ENCODE peak calls at places on chromosomes 5 and 9, in five cellular contexts. A, R, J, T and V are unnamed samples.

GRCh38 chr5:66323142-66323890 is 179.2 kb downstream of the SREK1 start:
- DNase-seq in A (no peak), T (no peak), R (no peak), J (peak; percentile 72), V (no peak)

GRCh38 chr5:99061711-99062110 is 132.9 kb upstream of the CHD1 start:
- DNase-seq in J (no peak), R (no peak), A (no peak), T (no peak), V (no peak)

GRCh38 chr5:34043099-34043876 is at the start of gene C1QTNF3:
- DNase-seq in A (no peak), R (no peak), J (no peak), T (no peak), V (no peak)

GRCh38 chr9:75855509-75855908 is 35.0 kb upstream of the PCSK5 start:
- DNase-seq in T (peak; percentile 18), R (no peak), J (no peak), A (no peak), V (no peak)

GRCh38 chr5:131382407-131383395 is 118.8 kb downstream of the CDC42SE2 start:
- DNase-seq in A (peak; percentile 71), R (peak; percentile 70), T (no peak), J (peak; percentile 64), V (no peak)

GRCh38 chr5:153860482-153860881 is 178.2 kb downstream of the FAM114A2 start:
- DNase-seq in J (no peak), T (no peak), R (no peak), A (no peak), V (no peak)

GRCh38 chr9:86575825-86576488 is 221.7 kb upstream of the TUT7 start:
- DNase-seq in T (no peak), J (no peak), A (no peak), R (no peak), V (no peak)

GRCh38 chr9:73116030-73116429 is 35.6 kb upstream of the ANXA1 start:
- DNase-seq in R (no peak), J (no peak), A (no peak), T (no peak), V (no peak)

GRCh38 chr9:86639287-86639686 is 285.1 kb upstream of the TUT7 start:
- DNase-seq in R (no peak), J (no peak), A (no peak), T (no peak), V (no peak)

GRCh38 chr9:133730994-133731715 is 7.0 kb downstream of the SARDH start:
- DNase-seq in T (no peak), J (no peak), R (no peak), A (no peak), V (peak; percentile 37)

GRCh38 chr9:14347408-14348224 is 33.7 kb upstream of the NFIB start:
- DNase-seq in T (peak; percentile 28), J (peak; percentile 9), R (peak; percentile 52), A (no peak), V (no peak)

GRCh38 chr9:14350766-14351165 is 36.8 kb upstream of the NFIB start:
- DNase-seq in A (no peak), T (no peak), R (no peak), J (peak; percentile 15), V (no peak)

GRCh38 chr9:14349818-14350333 is 35.9 kb upstream of the NFIB start:
- DNase-seq in T (no peak), A (no peak), R (no peak), J (no peak), V (no peak)

GRCh38 chr9:14348241-14349140 is 34.5 kb upstream of the NFIB start:
- DNase-seq in R (no peak), A (no peak), J (peak; percentile 16), T (no peak), V (no peak)

GRCh38 chr9:14349141-14349817 is 35.3 kb upstream of the NFIB start:
- DNase-seq in R (no peak), A (no peak), J (peak; percentile 11), T (no peak), V (no peak)
- H3K4me3 ChIP-seq in R (no peak overlapping the region), A (no peak overlapping the region), J (no peak overlapping the region), T (peak overlapping the region; percentile 48), V (peak overlapping the region; percentile 61)

DNA sequence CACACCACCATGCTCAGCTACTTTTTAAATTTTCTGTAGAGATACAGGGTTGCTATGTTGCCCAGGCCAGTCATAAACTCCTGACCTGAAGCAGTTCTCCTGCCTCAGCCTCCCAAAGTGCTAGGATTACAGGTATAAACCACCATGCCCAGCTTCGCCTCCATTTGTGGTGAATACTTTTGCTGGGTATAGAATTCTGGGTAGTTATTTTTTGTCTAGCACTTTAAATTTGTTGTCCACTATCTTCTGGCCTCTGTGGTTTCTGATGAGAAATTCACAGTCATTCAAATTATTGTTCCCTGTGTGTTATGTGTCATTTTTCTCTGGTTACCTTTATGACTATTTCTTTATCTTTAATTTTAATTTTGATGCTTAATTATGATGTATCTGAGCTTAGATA is 57.7 kb upstream of the EXOC3 start:
- DNase-seq in J (no peak), A (no peak), R (no peak), T (no peak), V (peak; percentile 11)
- TF ChIP-seq CTCF in J (no peak), A (no peak), R (no peak), T (no peak), V (no peak)

GRCh38 chr5:81908044-81908443 is 63.8 kb upstream of the ATG10 start:
- DNase-seq in J (no peak), R (no peak), T (no peak), A (no peak), V (no peak)
- TF ChIP-seq EP300 in J (no peak), R (no peak), T (no peak), A (no peak), V (no peak)

GRCh38 chr9:98941946-98942523 is 1.7 kb upstream of the COL15A1 start:
- DNase-seq in R (no peak), T (no peak), A (no peak), J (no peak), V (no peak)

GRCh38 chr9:98943682-98944129 is at the start of gene COL15A1:
- DNase-seq in T (no peak), A (no peak), J (peak; percentile 69), R (no peak), V (no peak)

GRCh38 chr9:98940278-98940677 is 3.4 kb upstream of the COL15A1 start:
- DNase-seq in J (no peak), R (no peak), A (no peak), T (no peak), V (no peak)

GRCh38 chr9:98944130-98945074 is 695 bp downstream of the COL15A1 start:
- DNase-seq in T (no peak), A (no peak), R (peak; percentile 13), J (peak; percentile 42), V (peak; percentile 65)

GRCh38 chr9:98942906-98943681 is 613 bp upstream of the COL15A1 start:
- DNase-seq in A (no peak), R (no peak), J (peak; percentile 17), T (no peak), V (no peak)
- H3K4me3 ChIP-seq in A (no peak overlapping the region), R (peak overlapping the region; percentile 34), J (peak overlapping the region; percentile 25), T (peak overlapping the region; percentile 41), V (peak overlapping the region; percentile 53)

GRCh38 chr5:73899916-73900315 is 273.9 kb downstream of the ARHGEF28 start:
- DNase-seq in R (no peak), A (no peak), J (no peak), T (no peak), V (no peak)

GRCh38 chr5:73902327-73903051 is 276.5 kb downstream of the ARHGEF28 start:
- DNase-seq in J (peak; percentile 58), T (no peak), A (peak; percentile 55), R (peak; percentile 41), V (no peak)

GRCh38 chr5:73900566-73900965 is 274.6 kb downstream of the ARHGEF28 start:
- DNase-seq in J (no peak), T (no peak), R (no peak), A (no peak), V (no peak)

GRCh38 chr5:73901045-73901444 is 275.0 kb downstream of the ARHGEF28 start:
- DNase-seq in A (no peak), R (peak; percentile 79), T (peak; percentile 50), J (no peak), V (no peak)

DNA sequence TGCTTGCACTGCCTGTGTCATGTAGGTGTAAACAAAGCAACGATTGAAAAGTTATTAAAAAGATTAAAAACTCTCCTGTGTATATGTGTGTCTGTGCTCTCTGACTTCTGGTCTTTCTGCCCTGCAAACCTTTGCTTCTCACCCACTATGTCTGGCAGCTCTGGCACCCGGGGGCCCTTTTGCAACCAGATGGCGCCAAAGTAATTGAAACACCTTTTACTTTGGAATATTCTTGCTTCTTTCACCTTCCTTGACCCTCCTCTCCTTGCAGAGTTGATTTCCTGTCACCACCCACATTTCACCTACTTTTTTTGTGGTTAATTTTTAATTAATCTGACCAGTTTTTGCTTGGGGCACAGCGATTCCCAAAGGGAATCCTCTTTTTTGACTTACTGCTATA is 275.5 kb downstream of the ARHGEF28 start:
- DNase-seq in J (no peak), A (no peak), R (peak; percentile 31), T (peak; percentile 25), V (no peak)
- TF ChIP-seq CTCF in J (peak; percentile 24), A (peak; percentile 26), R (peak; percentile 33), T (no peak), V (no peak)

GRCh38 chr9:27514551-27514950 is 9.5 kb upstream of the IFNK start:
- DNase-seq in J (no peak), A (no peak), T (no peak), R (no peak), V (no peak)

DNA sequence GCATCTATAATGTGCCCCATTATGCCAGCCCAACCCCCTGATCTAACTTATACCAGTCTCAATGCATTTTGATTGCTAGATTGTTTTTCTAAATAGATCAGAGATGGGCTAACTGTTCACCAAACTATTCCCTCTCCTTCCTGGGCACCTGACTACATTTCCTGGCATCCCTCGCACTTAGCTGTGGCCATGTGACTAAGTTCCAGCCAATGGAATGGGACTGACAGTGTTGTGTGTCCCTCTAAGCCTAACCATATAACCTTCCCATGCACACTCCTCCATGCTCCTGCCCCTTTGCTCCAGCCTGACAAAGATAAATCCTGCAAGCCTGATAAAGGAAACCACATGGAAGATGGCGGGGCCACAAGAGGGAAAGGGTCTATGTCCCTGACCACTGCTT is 12.3 kb upstream of the IFNK start:
- DNase-seq in T (no peak), R (no peak), J (no peak), A (no peak), V (no peak)
- TF ChIP-seq EP300 in T (no peak), R (no peak), J (no peak), A (no peak), V (no peak)

GRCh38 chr5:127517110-127517479 is 345 bp upstream of the PRRC1 start:
- DNase-seq in R (peak; percentile 25), T (no peak), J (no peak), A (peak; percentile 2), V (peak; percentile 79)

GRCh38 chr5:127517480-127518318 is at the start of gene PRRC1:
- DNase-seq in A (peak; percentile 23), T (peak; percentile 89), J (peak; percentile 94), R (peak; percentile 64), V (peak; percentile 87)

GRCh38 chr5:127518319-127518621 is 830 bp downstream of the PRRC1 start:
- DNase-seq in J (no peak), T (no peak), A (peak; percentile 23), R (no peak), V (no peak)

GRCh38 chr5:127521138-127521770 is 3.8 kb downstream of the PRRC1 start:
- DNase-seq in R (no peak), T (no peak), A (no peak), J (no peak), V (no peak)

DNA sequence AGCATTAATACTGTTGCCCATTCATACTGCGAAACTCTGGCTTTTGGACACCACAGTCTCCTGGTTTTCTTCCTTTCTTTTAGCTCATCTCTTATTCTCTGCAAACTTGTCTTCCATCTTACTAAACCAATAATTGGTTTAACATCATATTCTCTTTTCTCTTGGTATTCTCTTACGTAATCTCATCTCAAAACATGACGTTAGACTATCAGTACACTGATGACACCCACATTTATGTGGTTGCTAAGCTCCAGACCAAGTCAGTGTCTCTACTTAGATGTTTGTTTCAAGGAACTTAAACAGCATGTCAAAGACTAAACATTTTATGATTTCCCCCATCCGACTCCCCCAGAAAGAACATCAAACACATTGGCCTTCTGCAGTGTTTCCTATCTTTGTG is 2.1 kb downstream of the PRRC1 start:
- DNase-seq in R (no peak), T (no peak), A (no peak), J (no peak), V (no peak)
- H3K4me3 ChIP-seq in R (no peak overlapping the region), T (no peak overlapping the region), A (peak overlapping the region; percentile 98), J (no peak overlapping the region), V (peak overlapping the region; percentile 72)